ENCODE peak calls at places on chromosomes 16 and 17, in four cellular contexts. A is amygdala, H is IMR-90, D is NCI-H510A treated with DMSO at 0.1 percent for 48 hours. M is an unnamed sample.

GRCh38 chr17:64687959-64688358 is 25.9 kb upstream of the SMURF2 start:
- DNase-seq in A (no peak), D (no peak), H (peak; percentile 80), M (no peak)

GRCh38 chr17:4003131-4003500 is 38.9 kb upstream of the ATP2A3 start:
- DNase-seq in A (no peak), H (no peak), D (no peak), M (no peak)

GRCh38 chr17:72838068-72838467 is 254.4 kb downstream of the SLC39A11 start:
- DNase-seq in D (no peak), H (no peak), A (no peak), M (no peak)

GRCh38 chr16:74939688-74940087 is 45.2 kb downstream of the WDR59 start:
- DNase-seq in H (no peak), A (no peak), D (no peak), M (no peak)

GRCh38 chr17:21214777-21215541 is 998 bp upstream of the TMEM11 start:
- DNase-seq in H (no peak), A (no peak), D (no peak), M (peak; percentile 22)

GRCh38 chr17:28394717-28395116 is 11.3 kb downstream of the SLC46A1 start:
- DNase-seq in H (peak; percentile 64), A (no peak), D (no peak), M (no peak)

GRCh38 chr16:22267764-22268163 is 29.4 kb upstream of the POLR3E start:
- DNase-seq in A (no peak), H (no peak), D (no peak), M (no peak)

GRCh38 chr16:56848955-56849689 is 15.9 kb upstream of the SLC12A3 start:
- DNase-seq in H (peak; percentile 78), D (no peak), A (no peak), M (no peak)

GRCh38 chr17:6677158-6677831 is 25.7 kb downstream of the C17orf100 start:
- DNase-seq in A (no peak), D (no peak), H (peak; percentile 3), M (no peak)

GRCh38 chr17:59418732-59419166 is 87.3 kb downstream of the YPEL2 start:
- DNase-seq in H (no peak), D (no peak), A (no peak), M (no peak)

GRCh38 chr16:23282508-23282907 is 19.6 kb upstream of the SCNN1B start:
- DNase-seq in H (no peak), A (no peak), D (no peak), M (no peak)

GRCh38 chr17:48626470-48627241 is 498 bp upstream of the HOXB9 start:
- DNase-seq in A (no peak), H (peak; percentile 47), D (no peak), M (peak; percentile 31)

GRCh38 chr17:16287563-16288027 is 65.7 kb downstream of the CENPV start:
- DNase-seq in D (no peak), A (no peak), H (peak; percentile 87), M (no peak)

GRCh38 chr17:79338142-79338541 is 263.5 kb downstream of the ENGASE start:
- DNase-seq in A (no peak), H (no peak), D (no peak), M (no peak)

GRCh38 chr17:1470071-1470773 is 14.2 kb upstream of the CRK start:
- DNase-seq in H (no peak), D (no peak), A (no peak), M (no peak)

GRCh38 chr16:4393243-4393606 is 21.6 kb downstream of the VASN start:
- DNase-seq in A (no peak), D (no peak), H (no peak), M (no peak)

GRCh38 chr16:12337776-12338655 is 361.5 kb downstream of the SNX29 start:
- DNase-seq in D (no peak), H (peak; percentile 60), A (no peak), M (peak; percentile 82)

GRCh38 chr16:56662357-56663354 is 4.9 kb downstream of the MT1F start:
- DNase-seq in A (no peak), H (no peak), D (peak; percentile 24), M (no peak)

GRCh38 chr17:79531191-79531590 is 79.7 kb downstream of the RBFOX3 start:
- DNase-seq in A (no peak), D (no peak), H (no peak), M (no peak)

GRCh38 chr17:10136258-10136981 is 62.0 kb downstream of the GAS7 start:
- DNase-seq in H (no peak), A (no peak), D (no peak), M (no peak)

GRCh38 chr16:69078073-69078472 is 27.4 kb upstream of the HAS3 start:
- DNase-seq in D (no peak), H (no peak), A (no peak), M (no peak)

GRCh38 chr17:5947701-5948180 is 122.4 kb upstream of the WSCD1 start:
- DNase-seq in H (no peak), A (no peak), D (no peak), M (no peak)

GRCh38 chr16:10428433-10429168 is 42.7 kb downstream of the ATF7IP2 start:
- DNase-seq in D (no peak), A (no peak), H (no peak), M (no peak)

GRCh38 chr17:72373910-72374741 is 253.3 kb downstream of the SOX9 start:
- DNase-seq in H (peak; percentile 63), D (no peak), A (no peak), M (peak; percentile 5)

GRCh38 chr17:69269174-69269998 is 40.8 kb upstream of the ABCA10 start:
- DNase-seq in A (no peak), D (no peak), H (peak; percentile 66), M (no peak)

GRCh38 chr16:68985268-68985667 is 120.2 kb upstream of the HAS3 start:
- DNase-seq in A (no peak), H (peak; percentile 46), D (no peak), M (no peak)

GRCh38 chr17:49930880-49931279 is 38.1 kb upstream of the DLX4 start:
- DNase-seq in H (no peak), A (no peak), D (no peak), M (no peak)

GRCh38 chr17:75587718-75588545 is at the start of gene MYO15B:
- DNase-seq in A (no peak), D (peak; percentile 28), H (no peak), M (peak; percentile 30)

GRCh38 chr17:83012873-83013778 is 66.3 kb upstream of the METRNL start:
- DNase-seq in D (no peak), H (peak; percentile 97), A (no peak), M (no peak)

GRCh38 chr17:70278846-70279465 is 109.6 kb downstream of the KCNJ2 start:
- DNase-seq in D (peak; percentile 90), H (peak; percentile 1), A (no peak), M (no peak)

GRCh38 chr16:2963074-2963610 is 933 bp upstream of the KREMEN2 start:
- DNase-seq in H (no peak), D (no peak), A (no peak), M (no peak)

M was measured in DMS79 treated with DMSO at 0.1 percent for 48 hours.